ENCODE peak calls at places on chromosomes 16 and 17, in ten cellular contexts. S, I, H, W, M, K, J, G, U and P are unnamed samples. For H3K4me1, the result is how much of the 10 kb centered on the place peaks cover.

GRCh38 chr17:27547301-27547683 is 83.7 kb upstream of the LGALS9 start:
- DNase-seq in S (no peak), I (no peak), H (no peak), W (no peak), M (no peak), K (no peak), J (no peak), G (no peak), U (no peak), P (no peak)

GRCh38 chr17:750431-751037 is 1.5 kb downstream of the GEMIN4 start:
- DNase-seq in S (no peak), I (no peak), H (no peak), W (no peak), M (no peak), K (no peak), J (peak), G (no peak), U (no peak), P (no peak)

GRCh38 chr17:28457890-28458289 is 15.6 kb upstream of the SLC13A2 start:
- DNase-seq in S (no peak), I (no peak), H (no peak), W (no peak), M (no peak), K (no peak), J (no peak), G (no peak), U (no peak), P (no peak)

GRCh38 chr16:13702614-13703013 is 217.3 kb upstream of the ERCC4 start:
- DNase-seq in S (no peak), I (no peak), H (no peak), W (no peak), M (no peak), K (no peak), J (no peak), G (no peak), U (no peak), P (no peak)

GRCh38 chr17:7211512-7212277 is 7.9 kb downstream of the DLG4 start:
- DNase-seq in S (no peak), I (no peak), H (no peak), W (no peak), M (no peak), K (no peak), J (peak), G (peak), U (no peak), P (no peak)

GRCh38 chr17:77948690-77949114 is 9.8 kb upstream of the TNRC6C start:
- DNase-seq in S (no peak), I (no peak), H (no peak), W (peak), M (no peak), K (peak), J (no peak), G (no peak), U (no peak), P (no peak)

GRCh38 chr17:2885751-2886150 is 89.5 kb downstream of the RAP1GAP2 start:
- DNase-seq in S (no peak), I (no peak), H (no peak), W (no peak), M (no peak), K (no peak), J (no peak), G (no peak), U (no peak), P (no peak)

GRCh38 chr17:50132104-50132794 is 2.3 kb upstream of the SAMD14 start:
- DNase-seq in S (no peak), I (no peak), H (no peak), W (no peak), M (no peak), K (no peak), J (no peak), G (no peak), U (no peak), P (no peak)

GRCh38 chr17:47729486-47729885 is 3.5 kb upstream of the TBX21 start:
- DNase-seq in S (no peak), I (no peak), H (no peak), W (no peak), M (no peak), K (no peak), J (no peak), G (no peak), U (no peak), P (no peak)

GRCh38 chr17:77286641-77287431 is 146.1 kb downstream of the SEC14L1 start:
- DNase-seq in S (peak), I (no peak), H (peak), W (peak), M (no peak), K (peak), J (no peak), G (peak), U (no peak), P (no peak)

GRCh38 chr17:80992077-80992947 is 671 bp downstream of the CHMP6 start:
- DNase-seq in S (no peak), I (peak), H (no peak), W (peak), M (no peak), K (no peak), J (no peak), G (no peak), U (no peak), P (peak)

GRCh38 chr17:41645371-41646063 is 21.1 kb upstream of the KRT17 start:
- DNase-seq in S (no peak), I (no peak), H (no peak), W (peak), M (no peak), K (peak), J (no peak), G (no peak), U (no peak), P (no peak)

GRCh38 chr17:61208301-61209098 is 191.1 kb upstream of the TBX2 start:
- DNase-seq in S (no peak), I (peak), H (no peak), W (peak), M (no peak), K (no peak), J (no peak), G (no peak), U (no peak), P (no peak)
- H3K4me3 ChIP-seq in S (no peak), I (no peak), H (no peak), W (peak), M (no peak), K (peak), J (no peak), G (peak), U (no peak), P (no peak)

GRCh38 chr17:32608267-32608666 is 121.5 kb downstream of the CDK5R1 start:
- DNase-seq in S (no peak), I (no peak), H (no peak), W (no peak), M (no peak), K (no peak), J (no peak), G (no peak), U (no peak), P (no peak)
- H3K4me1 ChIP-seq in S (under half), I (under half), H (under half), W (under half), M (under half), K (under half), J (under half), G (under half), U (under half), P (under half)

GRCh38 chr17:56681561-56682266 is 88.2 kb downstream of the NOG start:
- DNase-seq in S (no peak), I (no peak), H (no peak), W (peak), M (no peak), K (no peak), J (no peak), G (no peak), U (no peak), P (no peak)
- H3K27ac ChIP-seq in S (no peak), I (no peak), H (no peak), W (no peak), M (no peak), K (no peak), J (no peak), G (no peak), U (no peak), P (no peak)

GRCh38 chr17:33292184-33292980 is 713 bp downstream of the ASIC2 start:
- DNase-seq in S (no peak), I (no peak), H (no peak), W (peak), M (no peak), K (peak), J (peak), G (no peak), U (no peak), P (no peak)

GRCh38 chr17:33291248-33292183 is 1.6 kb downstream of the ASIC2 start:
- DNase-seq in S (peak), I (no peak), H (no peak), W (peak), M (no peak), K (peak), J (peak), G (no peak), U (no peak), P (no peak)

GRCh38 chr17:33290156-33290697 is 2.9 kb downstream of the ASIC2 start:
- DNase-seq in S (no peak), I (no peak), H (no peak), W (no peak), M (no peak), K (no peak), J (peak), G (no peak), U (no peak), P (no peak)

GRCh38 chr17:33294994-33295393 is 1.9 kb upstream of the ASIC2 start:
- DNase-seq in S (no peak), I (no peak), H (no peak), W (no peak), M (no peak), K (no peak), J (no peak), G (no peak), U (no peak), P (no peak)

GRCh38 chr17:33292981-33293867 is at the start of gene ASIC2:
- DNase-seq in S (no peak), I (no peak), H (no peak), W (peak), M (no peak), K (peak), J (peak), G (no peak), U (no peak), P (no peak)
- H3K4me3 ChIP-seq in S (peak), I (peak), H (peak), W (peak), M (no peak), K (peak), J (peak), G (peak), U (peak), P (no peak)

GRCh38 chr17:17054636-17055035 is 12.4 kb downstream of the MPRIP start:
- DNase-seq in S (no peak), I (no peak), H (peak), W (no peak), M (no peak), K (no peak), J (no peak), G (no peak), U (no peak), P (no peak)

GRCh38 chr17:17051791-17052461 is 9.7 kb downstream of the MPRIP start:
- DNase-seq in S (peak), I (peak), H (peak), W (peak), M (no peak), K (no peak), J (no peak), G (no peak), U (no peak), P (no peak)

GRCh38 chr17:17052462-17053221 is 10.4 kb downstream of the MPRIP start:
- DNase-seq in S (peak), I (no peak), H (peak), W (no peak), M (no peak), K (no peak), J (no peak), G (no peak), U (no peak), P (no peak)

GRCh38 chr17:17055286-17056166 is 13.3 kb downstream of the MPRIP start:
- DNase-seq in S (peak), I (no peak), H (peak), W (no peak), M (no peak), K (no peak), J (peak), G (no peak), U (peak), P (no peak)

DNA sequence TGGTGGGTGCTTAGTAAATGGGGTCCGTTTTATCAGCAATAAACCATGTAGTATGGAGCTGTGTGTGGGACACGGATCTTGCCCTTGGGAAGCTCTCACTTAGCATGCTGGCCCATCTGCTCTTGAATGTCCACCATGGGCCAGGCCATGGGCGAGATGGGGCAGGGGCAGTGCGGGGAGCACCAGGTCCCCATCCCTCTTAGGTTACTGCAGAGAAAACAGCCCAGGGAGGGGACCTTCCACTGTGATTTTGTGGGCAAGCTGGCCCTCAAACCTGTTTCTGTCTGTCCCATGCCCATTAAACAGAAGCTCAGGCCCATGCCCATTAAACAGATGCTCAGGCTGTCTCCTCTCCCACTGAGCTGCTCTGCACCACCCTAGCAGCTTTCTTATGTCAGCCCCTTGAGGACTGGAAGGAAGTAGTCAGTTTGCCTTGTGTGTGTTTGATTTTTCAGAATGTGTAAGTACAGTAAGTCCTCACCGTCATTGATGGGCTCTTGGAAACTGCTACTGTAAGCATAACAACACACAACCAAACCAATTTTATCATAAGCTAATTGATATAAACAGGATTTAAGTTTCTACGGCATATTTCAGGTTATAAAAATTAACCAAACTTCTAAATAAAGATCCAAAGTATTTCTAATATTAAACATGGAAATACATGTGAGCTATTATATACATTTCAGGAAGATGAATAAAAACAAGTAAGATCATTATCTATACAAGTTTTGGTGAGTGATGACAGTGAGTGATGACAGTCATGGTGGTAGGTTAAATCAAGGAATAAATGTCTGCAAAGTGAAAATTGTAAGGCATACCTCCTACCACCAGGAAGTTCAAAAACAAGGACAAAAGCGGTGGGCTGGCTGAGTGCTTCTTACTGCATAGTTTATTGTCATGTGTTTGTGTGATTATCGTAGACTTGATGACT is 11.5 kb downstream of the MPRIP start:
- DNase-seq in S (peak), I (no peak), H (peak), W (no peak), M (no peak), K (no peak), J (no peak), G (no peak), U (no peak), P (no peak)
- H3K4me1 ChIP-seq in S (half or more), I (under half), H (under half), W (under half), M (half or more), K (half or more), J (under half), G (half or more), U (under half), P (under half)

GRCh38 chr17:39357488-39357887 is 43.9 kb downstream of the FBXL20 start:
- DNase-seq in S (no peak), I (no peak), H (no peak), W (no peak), M (no peak), K (no peak), J (no peak), G (no peak), U (no peak), P (no peak)
- H3K27ac ChIP-seq in S (no peak), I (no peak), H (no peak), W (no peak), M (no peak), K (no peak), J (no peak), G (no peak), U (no peak), P (peak)

GRCh38 chr16:10182186-10182683 is at the start of gene GRIN2A:
- DNase-seq in S (no peak), I (no peak), H (no peak), W (no peak), M (no peak), K (no peak), J (no peak), G (no peak), U (no peak), P (no peak)
- H3K4me3 ChIP-seq in S (peak), I (peak), H (peak), W (peak), M (peak), K (peak), J (peak), G (peak), U (peak), P (no peak)

GRCh38 chr16:85211247-85211910 is 99.1 kb upstream of the CIBAR2 start:
- DNase-seq in S (no peak), I (peak), H (no peak), W (no peak), M (no peak), K (no peak), J (no peak), G (no peak), U (no peak), P (no peak)
- H3K4me1 ChIP-seq in S (under half), I (under half), H (under half), W (under half), M (under half), K (under half), J (under half), G (half or more), U (under half), P (under half)

GRCh38 chr17:14738652-14738988 is 437.7 kb downstream of the HS3ST3B1 start:
- DNase-seq in S (no peak), I (no peak), H (no peak), W (no peak), M (no peak), K (peak), J (no peak), G (no peak), U (no peak), P (no peak)

GRCh38 chr17:14739656-14740431 is 439.0 kb downstream of the HS3ST3B1 start:
- DNase-seq in S (no peak), I (no peak), H (no peak), W (no peak), M (no peak), K (no peak), J (no peak), G (no peak), U (no peak), P (no peak)

GRCh38 chr17:14736631-14737030 is 435.8 kb downstream of the HS3ST3B1 start:
- DNase-seq in S (no peak), I (no peak), H (no peak), W (no peak), M (no peak), K (no peak), J (no peak), G (no peak), U (no peak), P (no peak)

GRCh38 chr17:14741516-14741915 is 440.6 kb downstream of the HS3ST3B1 start:
- DNase-seq in S (no peak), I (no peak), H (no peak), W (no peak), M (no peak), K (peak), J (no peak), G (no peak), U (no peak), P (no peak)

GRCh38 chr17:14737984-14738651 is 437.2 kb downstream of the HS3ST3B1 start:
- DNase-seq in S (peak), I (no peak), H (peak), W (peak), M (peak), K (peak), J (no peak), G (peak), U (no peak), P (no peak)
- H3K27ac ChIP-seq in S (peak), I (no peak), H (no peak), W (peak), M (peak), K (peak), J (no peak), G (no peak), U (no peak), P (no peak)

DNA sequence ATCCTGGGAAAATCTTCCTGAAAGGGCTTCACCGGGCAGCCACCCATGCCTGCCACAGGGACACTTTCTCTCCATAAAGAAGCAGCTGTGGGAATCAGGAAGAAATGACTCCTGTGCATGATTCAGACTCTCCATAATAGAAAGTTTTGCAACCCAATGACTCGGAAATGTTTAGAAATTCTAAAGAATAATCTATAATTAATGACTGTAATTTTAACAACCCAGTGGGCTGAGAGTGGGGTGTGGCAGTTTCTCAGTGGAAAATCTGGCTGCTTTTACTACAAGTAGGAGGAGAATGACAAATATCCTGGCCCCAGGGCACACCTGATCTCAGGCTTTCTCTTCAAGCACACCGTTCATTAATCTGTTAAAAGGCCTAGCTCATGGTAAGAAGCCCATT is 25.7 kb downstream of the IRF8 start:
- DNase-seq in S (no peak), I (no peak), H (no peak), W (no peak), M (no peak), K (no peak), J (no peak), G (no peak), U (no peak), P (no peak)
- H3K4me3 ChIP-seq in S (no peak), I (no peak), H (no peak), W (no peak), M (no peak), K (no peak), J (no peak), G (no peak), U (no peak), P (no peak)